ENCODE peak calls at places on chromosomes 2 and 18, in five cellular contexts. N, F, U, O and M are unnamed samples.

GRCh38 chr2:46747297-46747818 is 168.2 kb downstream of the MCFD2 start:
- DNase-seq in F (no peak), O (no peak), N (no peak), U (no peak), M (no peak)

GRCh38 chr2:51597086-51597485 is 565.2 kb upstream of the NRXN1 start:
- DNase-seq in F (no peak), U (no peak), N (no peak), O (no peak), M (no peak)

GRCh38 chr2:234198976-234199375 is 148.5 kb downstream of the SPP2 start:
- DNase-seq in O (no peak), F (no peak), U (peak), N (no peak), M (no peak)

GRCh38 chr2:235940330-235940729 is 227.9 kb downstream of the GBX2 start:
- DNase-seq in F (no peak), U (peak), O (no peak), N (no peak), M (peak)

GRCh38 chr2:121634354-121635307 is 14.6 kb downstream of the CLASP1 start:
- DNase-seq in O (no peak), U (peak), N (no peak), F (no peak), M (no peak)

GRCh38 chr2:216849987-216850386 is 9.9 kb downstream of the TNP1 start:
- DNase-seq in F (peak), O (no peak), U (no peak), N (no peak), M (peak)

GRCh38 chr2:206144383-206144782 is 14.9 kb downstream of the NDUFS1 start:
- DNase-seq in F (no peak), O (no peak), N (no peak), U (no peak), M (no peak)

GRCh38 chr2:230503798-230504197 is 87.8 kb downstream of the SP100 start:
- DNase-seq in N (no peak), U (no peak), F (no peak), O (no peak), M (no peak)

GRCh38 chr2:99806758-99807157 is 316.9 kb upstream of the REV1 start:
- DNase-seq in U (peak), O (no peak), F (no peak), N (no peak), M (no peak)

GRCh38 chr18:51383711-51384110 is 186.2 kb upstream of the MEX3C start:
- DNase-seq in N (no peak), U (peak), F (no peak), O (no peak), M (no peak)

GRCh38 chr18:79366177-79367094 is 29.3 kb upstream of the NFATC1 start:
- DNase-seq in F (no peak), U (peak), N (no peak), O (no peak), M (no peak)

GRCh38 chr2:62568983-62569837 is 63.2 kb upstream of the TMEM17 start:
- DNase-seq in O (no peak), F (no peak), U (no peak), N (no peak), M (no peak)

GRCh38 chr2:240981871-240982800 is 16.3 kb upstream of the SNED1 start:
- DNase-seq in F (no peak), N (no peak), O (no peak), U (no peak), M (no peak)

GRCh38 chr18:74430231-74430630 is 26.9 kb downstream of the DIPK1C start:
- DNase-seq in U (no peak), F (no peak), O (no peak), N (no peak), M (no peak)

GRCh38 chr2:117523842-117524241 is 290.6 kb upstream of the DDX18 start:
- DNase-seq in U (no peak), N (no peak), F (no peak), O (no peak), M (no peak)